ENCODE peak calls at places on chromosomes 3 and 15, in eight cellular contexts. H, N, U, K, R, P, O and Z are unnamed samples.
A peak's percentile ranks its signal among the peaks of the same experiment; 100 is the strongest.

GRCh38 chr15:50431204-50431603 is 7.0 kb downstream of the USP8 start:
- DNase-seq in P (no peak), H (no peak), U (no peak), R (no peak), O (no peak), N (no peak), K (no peak), Z (peak; percentile 61)

GRCh38 chr3:59408047-59408624 is 358.3 kb upstream of the CFAP20DC start:
- DNase-seq in U (no peak), R (no peak), N (no peak), H (no peak), O (no peak), K (no peak), P (no peak), Z (peak; percentile 6)

GRCh38 chr3:118688396-118688884 is 346.2 kb downstream of the IGSF11 start:
- DNase-seq in N (no peak), P (no peak), U (no peak), K (no peak), O (no peak), H (no peak), R (no peak), Z (no peak)

GRCh38 chr3:49019941-49020334 is 1.6 kb upstream of the DALRD3 start:
- DNase-seq in K (no peak), P (no peak), H (no peak), U (no peak), N (no peak), R (no peak), O (no peak), Z (peak; percentile 63)

GRCh38 chr3:111732248-111732879 is 126.7 kb upstream of the PHLDB2 start:
- DNase-seq in K (no peak), O (no peak), R (no peak), P (no peak), H (no peak), N (no peak), U (no peak), Z (no peak)

GRCh38 chr3:187130346-187131066 is 8.8 kb downstream of the RPL39L start:
- DNase-seq in R (peak; percentile 28), P (no peak), N (peak; percentile 47), U (no peak), K (peak; percentile 6), O (no peak), H (peak; percentile 9), Z (peak; percentile 23)

GRCh38 chr15:48631191-48631770 is 14.2 kb downstream of the FBN1 start:
- DNase-seq in O (no peak), K (no peak), U (no peak), P (no peak), H (peak; percentile 5), N (no peak), R (no peak), Z (no peak)

GRCh38 chr3:194832346-194833104 is 146.8 kb downstream of the FAM43A start:
- DNase-seq in K (no peak), O (no peak), P (no peak), R (no peak), N (no peak), U (no peak), H (no peak), Z (no peak)

GRCh38 chr15:44780608-44781007 is 44.3 kb downstream of the TRIM69 start:
- DNase-seq in N (no peak), R (no peak), H (no peak), U (no peak), P (no peak), K (no peak), O (no peak), Z (no peak)

GRCh38 chr3:139830817-139831216 is 104.2 kb upstream of the CLSTN2 start:
- DNase-seq in P (no peak), N (no peak), U (no peak), R (no peak), O (no peak), K (no peak), H (no peak), Z (no peak)

GRCh38 chr15:72203507-72203837 is 5.9 kb upstream of the GRAMD2A start:
- DNase-seq in H (no peak), P (no peak), R (no peak), O (peak; percentile 79), N (no peak), K (peak; percentile 67), U (peak; percentile 84), Z (peak; percentile 86)

GRCh38 chr15:91589360-91589759 is 264.1 kb upstream of the SLCO3A1 start:
- DNase-seq in K (no peak), U (no peak), P (no peak), O (no peak), H (no peak), R (no peak), N (no peak), Z (no peak)

GRCh38 chr3:128878011-128878457 is 1.4 kb upstream of the ACAD9 start:
- DNase-seq in O (no peak), U (peak; percentile 56), H (no peak), K (no peak), N (no peak), R (no peak), P (no peak), Z (no peak)

GRCh38 chr3:65483475-65483874 is 555.2 kb downstream of the MAGI1 start:
- DNase-seq in R (no peak), N (no peak), K (no peak), U (peak; percentile 83), P (no peak), H (no peak), O (no peak), Z (peak; percentile 50)

GRCh38 chr15:85100186-85100937 is 118.7 kb downstream of the PDE8A start:
- DNase-seq in K (no peak), P (no peak), U (no peak), N (peak; percentile 1), H (no peak), R (no peak), O (no peak), Z (no peak)

GRCh38 chr3:81459733-81460132 is 301.7 kb downstream of the GBE1 start:
- DNase-seq in R (no peak), U (no peak), O (no peak), N (no peak), K (no peak), P (no peak), H (no peak), Z (no peak)

GRCh38 chr15:68345481-68345880 is 67.9 kb downstream of the FEM1B start:
- DNase-seq in K (no peak), N (no peak), R (no peak), P (no peak), H (no peak), U (no peak), O (no peak), Z (no peak)

GRCh38 chr3:112627419-112627818 is 13.5 kb downstream of the CCDC80 start:
- DNase-seq in P (no peak), O (no peak), R (no peak), U (no peak), H (no peak), N (no peak), K (no peak), Z (no peak)

GRCh38 chr15:92751528-92751927 is 96.0 kb upstream of the FAM174B start:
- DNase-seq in U (no peak), N (no peak), H (no peak), R (no peak), P (no peak), K (no peak), O (no peak), Z (no peak)

GRCh38 chr15:39640665-39641064 is 59.8 kb downstream of the THBS1 start:
- DNase-seq in H (no peak), N (no peak), R (no peak), K (no peak), U (no peak), P (no peak), O (no peak), Z (no peak)

GRCh38 chr3:66656608-66657007 is 155.8 kb upstream of the LRIG1 start:
- DNase-seq in U (no peak), K (no peak), N (no peak), H (no peak), R (no peak), O (peak; percentile 11), P (no peak), Z (no peak)

GRCh38 chr15:95446854-95447253 is 883.6 kb upstream of the NR2F2 start:
- DNase-seq in O (no peak), H (no peak), N (peak; percentile 30), U (no peak), P (no peak), K (no peak), R (peak; percentile 9), Z (no peak)